ENCODE peak calls at places on chromosomes 13 and 19, in six cellular contexts. L is astrocyte of the spinal cord, P is hepatocyte, W is tibial nerve, C is AG09309, H is neuronal stem cell. J is an unnamed sample.

GRCh38 chr13:103210348-103210747 is 144.1 kb upstream of the SLC10A2 start:
- DNase-seq in L (no peak), W (no peak), H (no peak), C (no peak), P (no peak), J (no peak)

GRCh38 chr13:33172400-33172799 is 113.2 kb downstream of the STARD13 start:
- DNase-seq in W (no peak), P (no peak), H (no peak), L (peak), C (no peak), J (no peak)

GRCh38 chr13:80884031-80884785 is 543.3 kb upstream of the SPRY2 start:
- DNase-seq in C (no peak), L (no peak), P (no peak), W (no peak), H (no peak), J (peak)

GRCh38 chr13:48749699-48750473 is 96.2 kb downstream of the CYSLTR2 start:
- DNase-seq in H (peak), W (peak), C (peak), P (peak), L (peak), J (peak)

GRCh38 chr19:45125975-45126493 is 33.1 kb downstream of the PPP1R37 start:
- DNase-seq in L (peak), C (no peak), W (no peak), H (peak), P (peak), J (peak)

GRCh38 chr19:41161903-41162302 is 31.1 kb upstream of the CYP2S1 start:
- DNase-seq in C (no peak), H (no peak), W (no peak), P (no peak), L (no peak), J (peak)

GRCh38 chr19:44202470-44202869 is 9.9 kb upstream of the ZNF227 start:
- DNase-seq in H (no peak), P (no peak), W (no peak), C (peak), L (no peak), J (no peak)

GRCh38 chr19:3184847-3185481 is 766 bp upstream of the NCLN start:
- DNase-seq in H (no peak), P (peak), L (no peak), W (peak), C (peak), J (peak)

GRCh38 chr13:112874751-112875300 is 94.2 kb upstream of the MCF2L start:
- DNase-seq in H (no peak), P (no peak), W (no peak), L (no peak), C (no peak), J (no peak)

GRCh38 chr13:49625392-49626137 is 2.7 kb upstream of the ARL11 start:
- DNase-seq in L (no peak), P (peak), C (no peak), W (peak), H (no peak), J (no peak)

GRCh38 chr13:53343345-53343744 is 314.7 kb downstream of the OLFM4 start:
- DNase-seq in H (peak), C (no peak), P (no peak), L (no peak), W (no peak), J (peak)

GRCh38 chr19:55406869-55407624 is 541 bp downstream of the UBE2S start:
- DNase-seq in P (peak), W (no peak), C (no peak), H (no peak), L (peak), J (peak)

GRCh38 chr19:16754207-16754806 is 34.7 kb downstream of the NWD1 start:
- DNase-seq in W (no peak), L (no peak), C (no peak), H (no peak), P (no peak), J (no peak)

GRCh38 chr13:80454245-80454644 is 113.3 kb upstream of the SPRY2 start:
- DNase-seq in H (no peak), L (peak), P (no peak), C (no peak), W (no peak), J (no peak)

GRCh38 chr13:112680741-112681360 is 9.0 kb upstream of the ATP11A start:
- DNase-seq in H (no peak), L (no peak), P (peak), W (no peak), C (no peak), J (no peak)

GRCh38 chr13:40317980-40318327 is 348.5 kb downstream of the FOXO1 start:
- DNase-seq in P (no peak), H (no peak), W (no peak), L (no peak), C (no peak), J (no peak)

GRCh38 chr19:14039181-14039580 is 7.6 kb downstream of the IL27RA start:
- DNase-seq in C (no peak), P (no peak), H (no peak), L (no peak), W (no peak), J (peak)

GRCh38 chr13:103078145-103078544 is 11.9 kb upstream of the SLC10A2 start:
- DNase-seq in C (no peak), W (no peak), H (no peak), P (no peak), L (no peak), J (no peak)

GRCh38 chr19:14795078-14795721 is 16.8 kb upstream of the ADGRE2 start:
- DNase-seq in C (no peak), P (no peak), H (no peak), W (no peak), L (no peak), J (no peak)

GRCh38 chr19:14536926-14537692 is 7.7 kb downstream of the TECR start:
- DNase-seq in L (no peak), C (no peak), H (peak), W (no peak), P (peak), J (peak)

GRCh38 chr13:43159007-43159406 is 135.6 kb downstream of the DNAJC15 start:
- DNase-seq in H (no peak), P (no peak), C (no peak), L (peak), W (no peak), J (peak)

GRCh38 chr19:24159707-24160106 is 72.7 kb downstream of the ZNF254 start:
- DNase-seq in H (no peak), P (peak), W (no peak), C (no peak), L (no peak), J (peak)

GRCh38 chr19:46785980-46786235 is 2.5 kb downstream of the SLC1A5 start:
- DNase-seq in H (no peak), W (no peak), P (no peak), C (no peak), L (no peak), J (no peak)

GRCh38 chr19:46782355-46783019 is 5.9 kb downstream of the SLC1A5 start:
- DNase-seq in C (no peak), L (no peak), H (no peak), P (no peak), W (no peak), J (peak)

GRCh38 chr19:46783670-46784069 is 4.7 kb downstream of the SLC1A5 start:
- DNase-seq in H (no peak), C (no peak), L (no peak), W (no peak), P (no peak), J (peak)

GRCh38 chr19:46785054-46785979 is 3.1 kb downstream of the SLC1A5 start:
- DNase-seq in L (no peak), C (no peak), P (no peak), W (no peak), H (no peak), J (peak)

GRCh38 chr19:46784262-46785053 is 3.9 kb downstream of the SLC1A5 start:
- DNase-seq in W (peak), L (peak), C (peak), P (peak), H (peak), J (peak)
- H3K4me3 ChIP-seq in W (peak), L (peak), C (peak), P (no peak), H (peak), J (peak)

DNA sequence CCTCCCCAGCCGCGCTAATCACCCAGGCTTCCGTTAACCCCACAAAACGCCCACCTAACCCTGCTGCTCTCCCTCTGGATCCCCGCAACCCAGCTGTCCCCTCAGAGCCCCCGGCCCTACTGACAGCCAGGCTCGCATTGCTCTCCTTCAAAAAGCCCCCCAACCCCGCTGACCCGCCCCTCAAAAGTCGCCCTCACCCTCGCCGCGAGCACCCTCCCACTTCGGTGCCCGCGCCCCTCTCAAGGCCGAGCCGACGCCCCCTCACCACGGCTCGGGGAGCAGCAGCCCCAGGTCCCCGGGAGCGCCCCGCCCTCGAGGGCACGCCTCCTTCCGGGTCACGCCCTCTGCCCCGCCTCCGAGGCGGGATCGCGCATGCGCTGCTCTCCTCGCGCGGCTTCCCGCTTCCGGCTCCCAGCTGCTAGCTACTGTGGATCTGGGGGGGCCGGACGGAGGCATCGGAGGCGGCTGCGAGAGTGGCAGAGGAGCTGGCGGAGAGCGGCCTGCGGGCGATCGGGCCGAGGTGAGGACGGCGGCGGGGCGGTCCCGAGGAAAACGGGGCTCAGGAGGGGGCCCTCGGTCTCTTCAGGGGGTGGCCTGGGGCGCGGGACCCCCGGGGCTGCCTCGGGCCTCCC is 46.1 kb downstream of the ARHGEF18 start:
- DNase-seq in C (peak), H (peak), P (peak), W (peak), L (peak), J (peak)
- H3K4me3 ChIP-seq in C (peak), H (peak), P (peak), W (peak), L (peak), J (peak)

DNA sequence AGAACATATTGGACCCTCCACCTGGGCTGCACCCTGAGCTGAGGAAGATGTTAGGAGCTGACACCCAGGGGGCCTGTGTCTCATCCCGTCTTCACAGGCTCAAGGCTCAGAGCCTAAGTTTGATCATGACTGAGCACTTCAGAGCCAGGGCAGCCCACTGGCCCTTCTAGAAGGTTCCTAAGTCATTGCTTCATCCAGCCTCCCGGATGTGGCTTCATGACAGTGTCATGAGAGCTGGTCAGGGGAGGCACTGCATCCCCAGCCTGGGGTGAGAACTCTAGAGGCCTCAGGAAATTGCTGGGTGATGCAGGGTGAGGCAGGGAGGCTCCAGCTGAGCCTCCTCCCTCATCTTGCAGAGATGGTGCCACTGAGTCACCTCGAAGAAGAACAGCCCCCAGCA is 24.9 kb upstream of the PIK3R2 start:
- DNase-seq in W (no peak), L (no peak), H (no peak), C (no peak), P (no peak), J (no peak)
- H3K4me3 ChIP-seq in W (no peak), L (no peak), H (no peak), C (no peak), P (no peak), J (no peak)

GRCh38 chr19:1017115-1017905 is 3.6 kb downstream of the TMEM259 start:
- DNase-seq in C (no peak), P (no peak), H (no peak), L (no peak), W (no peak), J (no peak)

GRCh38 chr19:1016647-1017114 is 4.2 kb downstream of the TMEM259 start:
- DNase-seq in H (no peak), C (no peak), P (peak), L (peak), W (no peak), J (no peak)

GRCh38 chr19:1018393-1018792 is 2.5 kb downstream of the TMEM259 start:
- DNase-seq in L (no peak), P (no peak), W (no peak), C (no peak), H (no peak), J (no peak)

GRCh38 chr19:1018932-1019615 is 1.8 kb downstream of the TMEM259 start:
- DNase-seq in P (no peak), C (no peak), H (no peak), L (no peak), W (no peak), J (no peak)

DNA sequence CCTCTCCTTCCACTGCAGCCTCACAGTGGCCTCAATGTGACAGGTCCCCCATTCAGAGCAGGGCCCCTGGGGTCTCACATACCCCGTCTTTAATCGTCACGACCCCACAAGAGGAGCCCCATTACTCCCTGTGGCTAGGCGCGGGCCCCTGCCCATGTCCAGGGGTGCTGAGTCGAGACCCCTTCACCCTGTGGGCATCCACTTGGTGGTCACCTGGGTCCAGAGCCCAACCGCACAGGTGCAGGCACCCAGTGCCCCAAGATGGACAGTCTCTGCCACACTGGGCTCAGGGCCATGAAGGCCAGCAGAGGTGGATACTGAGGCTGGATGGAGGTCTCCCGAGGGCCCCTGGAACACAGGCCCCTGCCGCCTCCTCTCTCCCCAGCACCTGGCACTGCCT is 3.0 kb downstream of the TMEM259 start:
- DNase-seq in H (no peak), W (no peak), P (no peak), L (no peak), C (no peak), J (no peak)
- H3K4me3 ChIP-seq in H (no peak), W (no peak), P (no peak), L (no peak), C (no peak), J (no peak)

GRCh38 chr19:38228491-38229439 is 4.7 kb upstream of the DPF1 start:
- DNase-seq in L (no peak), C (no peak), W (no peak), H (no peak), P (no peak), J (peak)
- H3K4me3 ChIP-seq in L (peak), C (peak), W (no peak), H (peak), P (peak), J (peak)

GRCh38 chr19:20182232-20182785 is 15.3 kb downstream of the ZNF486 start:
- DNase-seq in W (no peak), L (no peak), H (no peak), C (no peak), P (no peak), J (no peak)
- H3K4me3 ChIP-seq in W (no peak), L (no peak), H (no peak), C (no peak), P (no peak), J (no peak)

DNA sequence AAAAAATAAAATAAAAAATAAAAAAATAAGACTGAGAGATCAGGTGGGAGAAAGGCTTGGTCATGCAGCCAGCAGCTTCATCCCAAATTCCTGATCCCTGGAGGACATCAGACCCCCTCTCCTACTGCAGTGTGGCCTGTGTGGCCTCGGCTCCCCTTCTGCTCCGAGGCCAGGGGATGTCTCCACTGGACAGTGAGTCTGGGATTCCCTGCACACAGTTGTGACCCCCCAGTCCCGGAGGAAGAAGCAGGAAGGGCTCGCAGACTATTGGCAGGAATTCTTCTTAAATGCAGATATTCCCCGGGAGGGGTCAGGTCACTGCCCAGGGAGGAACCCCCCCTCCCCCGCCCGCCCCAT is 41.9 kb downstream of the ZNF627 start:
- DNase-seq in L (no peak), C (no peak), P (no peak), H (no peak), W (no peak), J (no peak)
- H3K4me3 ChIP-seq in L (peak), C (peak), P (no peak), H (peak), W (peak), J (peak)

GRCh38 chr19:10293637-10294367 is 4.0 kb downstream of the ICAM5 start:
- DNase-seq in P (no peak), W (no peak), H (no peak), C (no peak), L (no peak), J (peak)
- H3K4me3 ChIP-seq in P (no peak), W (no peak), H (peak), C (no peak), L (no peak), J (no peak)

DNA sequence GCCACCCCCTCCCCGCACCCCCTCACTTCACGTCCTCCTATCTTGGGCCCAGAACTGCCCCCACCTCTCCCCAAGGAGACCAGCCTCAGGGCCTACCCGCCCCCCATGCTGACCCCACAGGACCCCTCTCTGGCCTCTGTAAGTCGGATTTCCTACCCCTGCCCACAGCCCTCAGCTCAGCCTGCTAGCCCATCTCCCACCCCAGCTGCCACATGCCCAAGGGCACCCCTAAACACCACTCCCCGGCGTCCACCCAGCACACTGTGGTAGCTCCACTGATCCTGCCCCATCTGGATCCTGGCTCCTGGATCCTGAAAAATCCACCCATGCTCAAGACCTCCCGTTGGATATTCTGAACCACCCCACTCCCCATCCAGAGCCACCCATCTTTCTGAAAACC is 805 bp downstream of the EVI5L start:
- DNase-seq in C (no peak), P (no peak), W (no peak), H (no peak), L (no peak), J (no peak)
- H3K4me3 ChIP-seq in C (peak), P (no peak), W (peak), H (no peak), L (peak), J (no peak)

J was measured in H7.